ENCODE peak calls at places on chromosomes 16 and 17, in seven cellular contexts. One of them, this sample, is unnamed.

GRCh38 chr17:29245401-29245800 is 1.3 kb upstream of the CRYBA1 start:
- DNase-seq in GM06990: no peak
- DNase-seq in pancreas: no peak
- DNase-seq in thoracic aorta: no peak
- DNase-seq in kidney epithelial cell: no peak
- DNase-seq in AG09319: no peak
- DNase-seq in fibroblast of the aortic adventitia: no peak
- DNase-seq in this sample: no peak

GRCh38 chr17:42779942-42780815 is at the start of gene WNK4:
- DNase-seq in kidney epithelial cell: no peak
- DNase-seq in AG09319: no peak
- DNase-seq in pancreas: no peak
- DNase-seq in thoracic aorta: no peak
- DNase-seq in GM06990: no peak
- DNase-seq in fibroblast of the aortic adventitia: no peak
- DNase-seq in this sample: peak; percentile 78

GRCh38 chr17:63442549-63443035 is 3.5 kb downstream of the CYB561 start:
- DNase-seq in thoracic aorta: no peak
- DNase-seq in kidney epithelial cell: no peak
- DNase-seq in pancreas: no peak
- DNase-seq in GM06990: no peak
- DNase-seq in fibroblast of the aortic adventitia: no peak
- DNase-seq in AG09319: no peak
- DNase-seq in this sample: peak; percentile 41

GRCh38 chr16:53091508-53092211 is 36.9 kb downstream of the CHD9 start:
- DNase-seq in kidney epithelial cell: no peak
- DNase-seq in fibroblast of the aortic adventitia: peak; percentile 88
- DNase-seq in pancreas: no peak
- DNase-seq in AG09319: peak; percentile 77
- DNase-seq in GM06990: peak; percentile 63
- DNase-seq in thoracic aorta: no peak
- DNase-seq in this sample: peak; percentile 67

GRCh38 chr17:76032073-76032779 is 5.1 kb upstream of the EVPL start:
- DNase-seq in pancreas: no peak
- DNase-seq in AG09319: no peak
- DNase-seq in kidney epithelial cell: no peak
- DNase-seq in thoracic aorta: no peak
- DNase-seq in fibroblast of the aortic adventitia: no peak
- DNase-seq in GM06990: no peak
- DNase-seq in this sample: no peak

GRCh38 chr17:61836266-61837174 is 26.8 kb downstream of the BRIP1 start:
- DNase-seq in thoracic aorta: no peak
- DNase-seq in fibroblast of the aortic adventitia: no peak
- DNase-seq in kidney epithelial cell: no peak
- DNase-seq in GM06990: no peak
- DNase-seq in pancreas: no peak
- DNase-seq in AG09319: no peak
- DNase-seq in this sample: no peak

GRCh38 chr17:50297407-50297865 is 23.2 kb downstream of the TMEM92 start:
- DNase-seq in pancreas: peak; percentile 88
- DNase-seq in fibroblast of the aortic adventitia: peak; percentile 69
- DNase-seq in kidney epithelial cell: peak; percentile 26
- DNase-seq in thoracic aorta: peak; percentile 29
- DNase-seq in GM06990: peak; percentile 46
- DNase-seq in AG09319: peak; percentile 44
- DNase-seq in this sample: peak; percentile 87

GRCh38 chr17:44992242-44992939 is 24.3 kb upstream of the C1QL1 start:
- DNase-seq in fibroblast of the aortic adventitia: no peak
- DNase-seq in AG09319: no peak
- DNase-seq in pancreas: no peak
- DNase-seq in GM06990: no peak
- DNase-seq in kidney epithelial cell: no peak
- DNase-seq in thoracic aorta: no peak
- DNase-seq in this sample: no peak

GRCh38 chr16:88331989-88332920 is 50.5 kb upstream of the ZNF469 start:
- DNase-seq in fibroblast of the aortic adventitia: peak; percentile 100
- DNase-seq in AG09319: peak; percentile 99
- DNase-seq in thoracic aorta: peak; percentile 36
- DNase-seq in kidney epithelial cell: peak; percentile 96
- DNase-seq in pancreas: no peak
- DNase-seq in GM06990: no peak
- DNase-seq in this sample: no peak

GRCh38 chr16:2009302-2009711 is 314 bp downstream of the ZNF598 start:
- DNase-seq in pancreas: peak; percentile 74
- DNase-seq in thoracic aorta: no peak
- DNase-seq in AG09319: no peak
- DNase-seq in kidney epithelial cell: no peak
- DNase-seq in fibroblast of the aortic adventitia: no peak
- DNase-seq in GM06990: no peak
- DNase-seq in this sample: no peak

GRCh38 chr17:3977387-3977786 is 13.2 kb upstream of the ATP2A3 start:
- DNase-seq in AG09319: no peak
- DNase-seq in thoracic aorta: no peak
- DNase-seq in pancreas: peak; percentile 58
- DNase-seq in GM06990: no peak
- DNase-seq in fibroblast of the aortic adventitia: no peak
- DNase-seq in kidney epithelial cell: no peak
- DNase-seq in this sample: no peak

GRCh38 chr17:1137465-1137894 is 42.3 kb downstream of the ABR start:
- DNase-seq in GM06990: no peak
- DNase-seq in pancreas: no peak
- DNase-seq in fibroblast of the aortic adventitia: no peak
- DNase-seq in thoracic aorta: no peak
- DNase-seq in kidney epithelial cell: no peak
- DNase-seq in AG09319: no peak
- DNase-seq in this sample: no peak

GRCh38 chr16:14057878-14058382 is 13.2 kb upstream of the MRTFB start:
- DNase-seq in AG09319: no peak
- DNase-seq in fibroblast of the aortic adventitia: no peak
- DNase-seq in pancreas: no peak
- DNase-seq in thoracic aorta: peak; percentile 12
- DNase-seq in GM06990: no peak
- DNase-seq in kidney epithelial cell: no peak
- DNase-seq in this sample: no peak

GRCh38 chr16:86882586-86883280 is 304.4 kb downstream of the FOXL1 start:
- DNase-seq in pancreas: peak; percentile 44
- DNase-seq in kidney epithelial cell: peak; percentile 43
- DNase-seq in thoracic aorta: no peak
- DNase-seq in AG09319: peak; percentile 25
- DNase-seq in GM06990: no peak
- DNase-seq in fibroblast of the aortic adventitia: peak; percentile 86
- DNase-seq in this sample: no peak

GRCh38 chr17:66923881-66924280 is 40.6 kb upstream of the CACNG4 start:
- DNase-seq in thoracic aorta: no peak
- DNase-seq in pancreas: no peak
- DNase-seq in AG09319: no peak
- DNase-seq in GM06990: no peak
- DNase-seq in fibroblast of the aortic adventitia: no peak
- DNase-seq in kidney epithelial cell: no peak
- DNase-seq in this sample: no peak

GRCh38 chr17:76659928-76660614 is 16.5 kb upstream of the ST6GALNAC1 start:
- DNase-seq in GM06990: no peak
- DNase-seq in AG09319: no peak
- DNase-seq in thoracic aorta: no peak
- DNase-seq in kidney epithelial cell: peak; percentile 60
- DNase-seq in fibroblast of the aortic adventitia: peak; percentile 10
- DNase-seq in pancreas: no peak
- DNase-seq in this sample: peak; percentile 74

GRCh38 chr16:27107185-27107592 is 40.5 kb downstream of the C16orf82 start:
- DNase-seq in thoracic aorta: no peak
- DNase-seq in kidney epithelial cell: no peak
- DNase-seq in fibroblast of the aortic adventitia: no peak
- DNase-seq in pancreas: no peak
- DNase-seq in AG09319: no peak
- DNase-seq in GM06990: no peak
- DNase-seq in this sample: no peak

GRCh38 chr17:43341705-43342600 is 56.8 kb upstream of the ARL4D start:
- DNase-seq in kidney epithelial cell: no peak
- DNase-seq in pancreas: no peak
- DNase-seq in thoracic aorta: no peak
- DNase-seq in GM06990: no peak
- DNase-seq in AG09319: no peak
- DNase-seq in fibroblast of the aortic adventitia: peak; percentile 72
- DNase-seq in this sample: no peak

GRCh38 chr17:57975044-57975443 is 13.0 kb downstream of the VEZF1 start:
- DNase-seq in AG09319: no peak
- DNase-seq in pancreas: no peak
- DNase-seq in GM06990: no peak
- DNase-seq in kidney epithelial cell: no peak
- DNase-seq in thoracic aorta: no peak
- DNase-seq in fibroblast of the aortic adventitia: peak; percentile 57
- DNase-seq in this sample: no peak

GRCh38 chr16:23183486-23183862 is 929 bp downstream of the SCNN1G start:
- DNase-seq in thoracic aorta: no peak
- DNase-seq in pancreas: no peak
- DNase-seq in GM06990: no peak
- DNase-seq in kidney epithelial cell: no peak
- DNase-seq in fibroblast of the aortic adventitia: no peak
- DNase-seq in AG09319: no peak
- DNase-seq in this sample: no peak

GRCh38 chr16:12089492-12090161 is 113.1 kb downstream of the SNX29 start:
- DNase-seq in thoracic aorta: peak; percentile 40
- DNase-seq in GM06990: no peak
- DNase-seq in kidney epithelial cell: no peak
- DNase-seq in fibroblast of the aortic adventitia: peak; percentile 69
- DNase-seq in pancreas: peak; percentile 55
- DNase-seq in AG09319: no peak
- DNase-seq in this sample: peak; percentile 43

GRCh38 chr17:62085511-62086408 is 20.7 kb upstream of the MED13 start:
- DNase-seq in AG09319: no peak
- DNase-seq in kidney epithelial cell: no peak
- DNase-seq in thoracic aorta: no peak
- DNase-seq in fibroblast of the aortic adventitia: peak; percentile 72
- DNase-seq in pancreas: no peak
- DNase-seq in GM06990: peak; percentile 32
- DNase-seq in this sample: no peak

GRCh38 chr17:62179525-62180161 is 114.6 kb upstream of the MED13 start:
- DNase-seq in kidney epithelial cell: peak; percentile 72
- DNase-seq in pancreas: no peak
- DNase-seq in GM06990: no peak
- DNase-seq in thoracic aorta: no peak
- DNase-seq in AG09319: no peak
- DNase-seq in fibroblast of the aortic adventitia: peak; percentile 11
- DNase-seq in this sample: no peak

GRCh38 chr16:69089091-69089912 is 16.2 kb upstream of the HAS3 start:
- DNase-seq in AG09319: no peak
- DNase-seq in thoracic aorta: no peak
- DNase-seq in kidney epithelial cell: no peak
- DNase-seq in fibroblast of the aortic adventitia: no peak
- DNase-seq in pancreas: no peak
- DNase-seq in GM06990: no peak
- DNase-seq in this sample: no peak

GRCh38 chr17:17990282-17990681 is 17.6 kb downstream of the DRC3 start:
- DNase-seq in fibroblast of the aortic adventitia: no peak
- DNase-seq in thoracic aorta: no peak
- DNase-seq in kidney epithelial cell: no peak
- DNase-seq in AG09319: no peak
- DNase-seq in pancreas: no peak
- DNase-seq in GM06990: no peak
- DNase-seq in this sample: no peak

GRCh38 chr17:57544381-57544780 is 200.7 kb downstream of the CCDC182 start:
- DNase-seq in GM06990: no peak
- DNase-seq in thoracic aorta: no peak
- DNase-seq in fibroblast of the aortic adventitia: no peak
- DNase-seq in kidney epithelial cell: no peak
- DNase-seq in AG09319: no peak
- DNase-seq in pancreas: no peak
- DNase-seq in this sample: no peak

GRCh38 chr17:36590082-36590481 is 1.6 kb upstream of the DHRS11 start:
- DNase-seq in GM06990: no peak
- DNase-seq in kidney epithelial cell: no peak
- DNase-seq in AG09319: no peak
- DNase-seq in fibroblast of the aortic adventitia: peak; percentile 24
- DNase-seq in pancreas: no peak
- DNase-seq in thoracic aorta: no peak
- DNase-seq in this sample: no peak

GRCh38 chr17:36591434-36592315 is at the start of gene DHRS11:
- DNase-seq in fibroblast of the aortic adventitia: peak; percentile 48
- DNase-seq in thoracic aorta: peak; percentile 30
- DNase-seq in kidney epithelial cell: no peak
- DNase-seq in GM06990: peak; percentile 85
- DNase-seq in pancreas: peak; percentile 96
- DNase-seq in AG09319: no peak
- DNase-seq in this sample: peak; percentile 93

GRCh38 chr17:36583787-36584186 is 7.9 kb upstream of the DHRS11 start:
- DNase-seq in kidney epithelial cell: no peak
- DNase-seq in AG09319: no peak
- DNase-seq in pancreas: no peak
- DNase-seq in GM06990: no peak
- DNase-seq in thoracic aorta: no peak
- DNase-seq in fibroblast of the aortic adventitia: no peak
- DNase-seq in this sample: no peak

DNA sequence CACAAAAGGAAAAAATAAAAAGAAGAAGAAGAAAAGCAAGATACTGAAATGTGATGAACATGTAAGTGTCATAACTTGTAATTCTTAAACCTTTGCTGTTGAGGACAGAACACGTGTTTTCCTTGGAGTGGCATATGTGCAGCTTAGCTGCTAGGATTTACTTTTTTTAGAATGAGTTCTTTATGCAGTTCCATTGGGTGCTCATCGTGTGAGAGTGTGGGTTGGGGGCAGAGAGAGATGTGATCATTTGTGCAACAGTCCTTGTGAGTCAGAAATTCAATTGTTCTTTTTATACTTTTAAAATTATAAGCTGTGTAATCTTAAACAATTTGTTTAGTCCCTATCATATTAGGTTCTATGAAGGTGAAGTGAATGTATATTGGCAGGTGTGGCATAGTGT is 5.5 kb upstream of the DHRS11 start:
- DNase-seq in kidney epithelial cell: no peak
- DNase-seq in AG09319: no peak
- DNase-seq in GM06990: no peak
- DNase-seq in fibroblast of the aortic adventitia: no peak
- DNase-seq in pancreas: no peak
- DNase-seq in thoracic aorta: no peak
- DNase-seq in this sample: no peak
- TF ChIP-seq CTCF in kidney epithelial cell: no peak
- TF ChIP-seq CTCF in AG09319: no peak
- TF ChIP-seq CTCF in GM06990: no peak
- TF ChIP-seq CTCF in fibroblast of the aortic adventitia: no peak
- TF ChIP-seq CTCF in pancreas: no peak
- TF ChIP-seq CTCF in thoracic aorta: no peak
- TF ChIP-seq CTCF in this sample: no peak

GRCh38 chr17:53818894-53819293 is 3.8 kb upstream of the KIF2B start:
- DNase-seq in fibroblast of the aortic adventitia: no peak
- DNase-seq in AG09319: no peak
- DNase-seq in kidney epithelial cell: no peak
- DNase-seq in pancreas: no peak
- DNase-seq in GM06990: no peak
- DNase-seq in thoracic aorta: no peak
- DNase-seq in this sample: no peak
- TF ChIP-seq CTCF in fibroblast of the aortic adventitia: no peak
- TF ChIP-seq CTCF in AG09319: no peak
- TF ChIP-seq CTCF in kidney epithelial cell: no peak
- TF ChIP-seq CTCF in pancreas: no peak
- TF ChIP-seq CTCF in GM06990: no peak
- TF ChIP-seq CTCF in thoracic aorta: no peak
- TF ChIP-seq CTCF in this sample: no peak

GRCh38 chr17:39701012-39701783 is 1.3 kb downstream of the ERBB2 start:
- DNase-seq in GM06990: no peak
- DNase-seq in fibroblast of the aortic adventitia: no peak
- DNase-seq in pancreas: no peak
- DNase-seq in AG09319: no peak
- DNase-seq in kidney epithelial cell: no peak
- DNase-seq in thoracic aorta: no peak
- DNase-seq in this sample: peak; percentile 23
- TF ChIP-seq CTCF in GM06990: no peak
- TF ChIP-seq CTCF in fibroblast of the aortic adventitia: no peak
- TF ChIP-seq CTCF in pancreas: no peak
- TF ChIP-seq CTCF in AG09319: no peak
- TF ChIP-seq CTCF in kidney epithelial cell: no peak
- TF ChIP-seq CTCF in thoracic aorta: no peak
- TF ChIP-seq CTCF in this sample: no peak

GRCh38 chr16:24568392-24568791 is 29.0 kb downstream of the RBBP6 start:
- DNase-seq in GM06990: no peak
- DNase-seq in kidney epithelial cell: no peak
- DNase-seq in fibroblast of the aortic adventitia: peak; percentile 46
- DNase-seq in thoracic aorta: no peak
- DNase-seq in AG09319: no peak
- DNase-seq in pancreas: no peak
- DNase-seq in this sample: no peak
- TF ChIP-seq CTCF in GM06990: no peak
- TF ChIP-seq CTCF in kidney epithelial cell: peak; percentile 19
- TF ChIP-seq CTCF in fibroblast of the aortic adventitia: peak; percentile 32
- TF ChIP-seq CTCF in thoracic aorta: no peak
- TF ChIP-seq CTCF in AG09319: peak; percentile 43
- TF ChIP-seq CTCF in pancreas: no peak
- TF ChIP-seq CTCF in this sample: no peak

This sample was measured in nephron progenitor cell.